ENCODE peak calls at places on chromosomes 7 and 10, in eight cellular contexts. Q, R, S, E, D, X, U and Z are unnamed samples.

GRCh38 chr7:103795787-103796186 is 193.7 kb downstream of the RELN start:
- DNase-seq in Q (no peak), R (no peak), S (no peak), E (no peak), D (no peak), X (no peak), U (no peak), Z (no peak)

GRCh38 chr7:2781636-2782035 is 62.5 kb downstream of the GNA12 start:
- DNase-seq in Q (peak; percentile 83), R (no peak), S (no peak), E (no peak), D (peak; percentile 78), X (no peak), U (no peak), Z (no peak)

GRCh38 chr7:151790826-151791379 is 86.0 kb downstream of the PRKAG2 start:
- DNase-seq in Q (no peak), R (no peak), S (no peak), E (no peak), D (no peak), X (peak; percentile 50), U (no peak), Z (no peak)

GRCh38 chr10:60977161-60978128 is 33.5 kb upstream of the RHOBTB1 start:
- DNase-seq in Q (no peak), R (no peak), S (no peak), E (no peak), D (no peak), X (no peak), U (no peak), Z (no peak)

GRCh38 chr10:84205049-84205852 is 10.9 kb downstream of the CDHR1 start:
- DNase-seq in Q (peak; percentile 6), R (peak; percentile 45), S (peak; percentile 25), E (peak; percentile 48), D (peak; percentile 54), X (no peak), U (no peak), Z (peak; percentile 24)

GRCh38 chr7:44104880-44105771 is 981 bp downstream of the AEBP1 start:
- DNase-seq in Q (peak; percentile 64), R (no peak), S (no peak), E (no peak), D (peak; percentile 70), X (peak; percentile 87), U (peak; percentile 43), Z (no peak)

GRCh38 chr7:3399858-3400257 is 98.8 kb downstream of the SDK1 start:
- DNase-seq in Q (peak; percentile 27), R (peak; percentile 88), S (no peak), E (no peak), D (peak; percentile 50), X (no peak), U (no peak), Z (peak; percentile 1)

GRCh38 chr10:50512743-50513416 is 110.9 kb downstream of the SGMS1 start:
- DNase-seq in Q (no peak), R (no peak), S (no peak), E (no peak), D (no peak), X (no peak), U (no peak), Z (peak; percentile 80)

GRCh38 chr10:1050145-1050544 is 1.2 kb upstream of the IDI1 start:
- DNase-seq in Q (peak; percentile 29), R (no peak), S (no peak), E (no peak), D (peak; percentile 34), X (no peak), U (no peak), Z (no peak)

GRCh38 chr7:101243786-101244384 is 996 bp downstream of the FIS1 start:
- DNase-seq in Q (peak; percentile 39), R (no peak), S (peak; percentile 30), E (no peak), D (peak; percentile 51), X (no peak), U (no peak), Z (no peak)

GRCh38 chr7:105013818-105014724 is at the start of gene KMT2E:
- DNase-seq in Q (peak; percentile 74), R (no peak), S (peak; percentile 92), E (peak; percentile 92), D (peak; percentile 85), X (peak; percentile 96), U (no peak), Z (peak; percentile 48)

GRCh38 chr10:24467094-24467493 is 256.6 kb downstream of the ARHGAP21 start:
- DNase-seq in Q (peak; percentile 25), R (no peak), S (no peak), E (no peak), D (no peak), X (no peak), U (no peak), Z (no peak)

GRCh38 chr10:24466616-24466949 is 257.1 kb downstream of the ARHGAP21 start:
- DNase-seq in Q (no peak), R (no peak), S (peak; percentile 65), E (no peak), D (no peak), X (no peak), U (no peak), Z (no peak)

GRCh38 chr10:24467605-24468004 is 256.1 kb downstream of the ARHGAP21 start:
- DNase-seq in Q (peak; percentile 40), R (no peak), S (no peak), E (no peak), D (no peak), X (no peak), U (no peak), Z (no peak)

GRCh38 chr10:24469993-24470392 is 253.7 kb downstream of the ARHGAP21 start:
- DNase-seq in Q (peak; percentile 25), R (no peak), S (peak; percentile 35), E (no peak), D (no peak), X (no peak), U (no peak), Z (no peak)

GRCh38 chr10:24468281-24468751 is 255.4 kb downstream of the ARHGAP21 start:
- DNase-seq in Q (peak; percentile 58), R (no peak), S (peak; percentile 24), E (no peak), D (no peak), X (no peak), U (no peak), Z (no peak)
- H3K4me3 ChIP-seq in Q (no peak overlapping the region), R (no peak overlapping the region), S (no peak overlapping the region), E (no peak overlapping the region), D (no peak overlapping the region), X (no peak overlapping the region), U (no peak overlapping the region), Z (no peak overlapping the region)

GRCh38 chr10:131979336-131979735 is 2.4 kb downstream of the BNIP3 start:
- DNase-seq in Q (no peak), R (no peak), S (no peak), E (no peak), D (no peak), X (no peak), U (no peak), Z (no peak)

GRCh38 chr10:131977323-131978096 is 4.2 kb downstream of the BNIP3 start:
- DNase-seq in Q (no peak), R (no peak), S (no peak), E (no peak), D (no peak), X (no peak), U (no peak), Z (no peak)

GRCh38 chr10:131978366-131978765 is 3.4 kb downstream of the BNIP3 start:
- DNase-seq in Q (no peak), R (no peak), S (no peak), E (no peak), D (no peak), X (no peak), U (no peak), Z (no peak)

GRCh38 chr10:131979821-131980270 is 1.9 kb downstream of the BNIP3 start:
- DNase-seq in Q (peak; percentile 26), R (no peak), S (no peak), E (no peak), D (peak; percentile 54), X (no peak), U (no peak), Z (no peak)

DNA sequence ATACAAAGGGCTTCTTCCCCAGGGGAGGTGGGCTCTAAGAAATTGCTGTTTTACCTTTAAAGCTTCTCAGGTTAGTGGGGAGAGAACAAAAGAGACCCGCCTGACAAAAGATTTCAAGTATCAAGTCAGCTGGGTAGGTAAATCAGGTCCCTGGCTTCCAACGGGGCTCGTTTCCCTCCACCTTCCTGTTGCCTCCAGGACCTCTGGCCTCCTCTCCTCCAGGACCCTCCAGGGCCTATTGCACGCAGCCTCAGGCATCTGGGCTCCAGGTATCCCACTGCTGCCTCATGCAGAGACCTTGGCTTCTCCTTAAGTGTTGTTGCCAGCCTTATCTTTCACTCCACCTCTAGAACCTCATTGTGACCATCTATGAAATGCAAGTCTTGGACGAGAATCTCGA is 2.9 kb downstream of the BNIP3 start:
- DNase-seq in Q (no peak), R (no peak), S (no peak), E (no peak), D (no peak), X (no peak), U (no peak), Z (no peak)
- H3K4me3 ChIP-seq in Q (no peak overlapping the region), R (no peak overlapping the region), S (peak overlapping the region; percentile 83), E (no peak overlapping the region), D (no peak overlapping the region), X (no peak overlapping the region), U (peak overlapping the region; percentile 90), Z (peak overlapping the region; percentile 96)

GRCh38 chr10:7855205-7855604 is 36.9 kb downstream of the TAF3 start:
- DNase-seq in Q (peak; percentile 6), R (no peak), S (no peak), E (no peak), D (no peak), X (no peak), U (no peak), Z (no peak)

GRCh38 chr10:7856685-7857084 is 38.4 kb downstream of the TAF3 start:
- DNase-seq in Q (peak; percentile 6), R (no peak), S (no peak), E (no peak), D (no peak), X (no peak), U (no peak), Z (no peak)

GRCh38 chr10:7857259-7857658 is 39.0 kb downstream of the TAF3 start:
- DNase-seq in Q (peak; percentile 6), R (no peak), S (peak; percentile 8), E (no peak), D (no peak), X (no peak), U (no peak), Z (no peak)

GRCh38 chr10:7853226-7853891 is 35.1 kb downstream of the TAF3 start:
- DNase-seq in Q (no peak), R (no peak), S (no peak), E (no peak), D (no peak), X (no peak), U (no peak), Z (no peak)

GRCh38 chr10:7853892-7854289 is 35.6 kb downstream of the TAF3 start:
- DNase-seq in Q (no peak), R (no peak), S (no peak), E (no peak), D (no peak), X (no peak), U (no peak), Z (no peak)
- H3K4me3 ChIP-seq in Q (no peak overlapping the region), R (no peak overlapping the region), S (no peak overlapping the region), E (no peak overlapping the region), D (no peak overlapping the region), X (no peak overlapping the region), U (no peak overlapping the region), Z (no peak overlapping the region)

DNA sequence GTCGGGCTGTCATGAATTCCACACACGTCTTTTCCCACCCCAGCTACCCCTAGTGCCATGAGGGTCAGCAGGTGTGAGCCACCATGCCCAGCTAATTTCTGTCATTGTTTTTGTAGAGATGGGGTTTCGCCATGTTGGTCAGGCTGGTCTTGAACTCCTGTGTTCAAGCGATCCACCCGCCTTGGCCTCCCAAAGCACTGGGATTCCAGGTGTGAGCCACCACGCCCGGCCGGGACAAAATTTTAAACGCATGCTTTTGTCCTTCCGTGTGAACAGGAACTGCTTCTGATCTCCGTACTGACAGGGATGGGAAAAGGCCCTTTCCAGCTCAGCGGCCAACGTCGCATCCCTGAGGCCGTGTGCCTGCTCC is 15.6 kb upstream of the ZFAND2A start:
- DNase-seq in Q (no peak), R (no peak), S (no peak), E (no peak), D (no peak), X (no peak), U (no peak), Z (no peak)
- H3K4me3 ChIP-seq in Q (no peak overlapping the region), R (no peak overlapping the region), S (no peak overlapping the region), E (no peak overlapping the region), D (no peak overlapping the region), X (no peak overlapping the region), U (no peak overlapping the region), Z (no peak overlapping the region)